ENCODE peak calls at places on chromosomes 11 and 22, in seven cellular contexts. M is CD4-positive, alpha-beta T cell; S is mesenchymal stem cell; L is neuronal stem cell; B is uterus; V is spleen; A is tibial nerve. X is an unnamed sample.

GRCh38 chr11:14357843-14358728 is 897 bp downstream of the RRAS2 start:
- DNase-seq in M (no peak), S (peak; percentile 80), L (peak; percentile 67), B (peak; percentile 45), V (peak; percentile 86), A (no peak), X (peak; percentile 60)

GRCh38 chr22:20495861-20496681 is 476 bp upstream of the KLHL22 start:
- DNase-seq in M (peak; percentile 81), S (peak; percentile 93), L (peak; percentile 89), B (peak; percentile 87), V (peak; percentile 99), A (peak; percentile 82), X (peak; percentile 92)

GRCh38 chr22:25364281-25364680 is 144.8 kb downstream of the CRYBB2 start:
- DNase-seq in M (no peak), S (no peak), L (no peak), B (no peak), V (peak; percentile 54), A (no peak), X (no peak)

GRCh38 chr11:67298786-67299185 is 4.5 kb upstream of the SSH3 start:
- DNase-seq in M (no peak), S (no peak), L (no peak), B (no peak), V (no peak), A (no peak), X (no peak)

GRCh38 chr11:62427630-62428233 is 8.9 kb downstream of the SCGB1A1 start:
- DNase-seq in M (no peak), S (peak; percentile 76), L (no peak), B (no peak), V (no peak), A (no peak), X (no peak)

GRCh38 chr11:61836193-61836592 is 8.1 kb downstream of the FADS2 start:
- DNase-seq in M (no peak), S (no peak), L (no peak), B (no peak), V (peak; percentile 41), A (no peak), X (no peak)

GRCh38 chr11:110716361-110716760 is 4.1 kb upstream of the ARHGAP20 start:
- DNase-seq in M (no peak), S (peak; percentile 31), L (no peak), B (no peak), V (no peak), A (no peak), X (no peak)

GRCh38 chr22:48536691-48537591 is 1290.7 kb downstream of the BRD1 start:
- DNase-seq in M (no peak), S (no peak), L (no peak), B (no peak), V (no peak), A (peak; percentile 14), X (no peak)

GRCh38 chr11:33920838-33921613 is 29.1 kb upstream of the LMO2 start:
- DNase-seq in M (no peak), S (no peak), L (no peak), B (no peak), V (no peak), A (no peak), X (no peak)

GRCh38 chr11:9206496-9206895 is 58.7 kb downstream of the DENND5A start:
- DNase-seq in M (no peak), S (peak; percentile 79), L (no peak), B (no peak), V (no peak), A (no peak), X (no peak)

GRCh38 chr22:19806213-19807160 is 45.9 kb downstream of the TBX1 start:
- DNase-seq in M (no peak), S (no peak), L (no peak), B (peak; percentile 38), V (peak; percentile 70), A (no peak), X (peak; percentile 92)

GRCh38 chr11:84969103-84969502 is 658.0 kb downstream of the DLG2 start:
- DNase-seq in M (no peak), S (peak; percentile 67), L (no peak), B (no peak), V (no peak), A (no peak), X (no peak)

GRCh38 chr22:46557736-46558480 is 20.5 kb upstream of the CELSR1 start:
- DNase-seq in M (no peak), S (no peak), L (no peak), B (no peak), V (no peak), A (peak; percentile 5), X (no peak)

GRCh38 chr11:111793863-111794262 is 27.7 kb upstream of the PPP2R1B start:
- DNase-seq in M (no peak), S (no peak), L (no peak), B (no peak), V (no peak), A (no peak), X (peak; percentile 49)

GRCh38 chr11:131463609-131464008 is 93.2 kb downstream of the NTM start:
- DNase-seq in M (no peak), S (no peak), L (no peak), B (no peak), V (no peak), A (no peak), X (no peak)

GRCh38 chr11:94132152-94132558 is 3.5 kb downstream of the PANX1 start:
- DNase-seq in M (no peak), S (peak; percentile 92), L (no peak), B (peak; percentile 34), V (no peak), A (no peak), X (peak; percentile 37)

GRCh38 chr11:57940044-57940781 is 83.5 kb upstream of the OR9Q1 start:
- DNase-seq in M (no peak), S (no peak), L (no peak), B (no peak), V (no peak), A (no peak), X (no peak)

GRCh38 chr11:108486331-108486730 is 11.9 kb downstream of the POGLUT3 start:
- DNase-seq in M (no peak), S (no peak), L (no peak), B (no peak), V (no peak), A (no peak), X (no peak)

GRCh38 chr11:128824199-128825049 is 42.7 kb downstream of the KCNJ1 start:
- DNase-seq in M (no peak), S (no peak), L (no peak), B (no peak), V (no peak), A (no peak), X (no peak)

GRCh38 chr11:61552108-61552635 is 28.7 kb downstream of the SYT7 start:
- DNase-seq in M (no peak), S (no peak), L (no peak), B (no peak), V (no peak), A (no peak), X (no peak)

DNA sequence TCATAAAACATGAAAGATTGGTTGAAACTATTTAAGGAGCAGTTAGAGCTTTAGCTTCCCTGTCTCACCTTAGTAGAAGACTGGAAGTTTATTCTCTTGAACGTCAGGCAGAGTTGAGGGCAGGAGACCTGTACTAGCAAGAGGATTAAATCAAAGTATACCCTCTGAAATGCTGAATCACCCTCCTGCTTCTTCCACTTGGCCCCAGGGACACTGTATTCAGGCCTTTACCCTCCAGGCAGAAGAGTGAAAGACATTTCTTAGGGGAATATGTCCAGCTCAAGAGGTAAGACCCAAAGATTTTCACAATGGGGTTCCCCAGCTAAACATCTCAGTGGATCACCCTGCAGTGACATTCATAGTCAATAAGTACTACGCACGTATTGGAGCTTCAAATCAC is 11.9 kb downstream of the APOA4 start:
- DNase-seq in M (no peak), S (no peak), L (no peak), B (no peak), V (no peak), A (no peak), X (no peak)
- H3K27ac ChIP-seq in M (no peak overlapping the region), S (no peak overlapping the region), L (no peak overlapping the region), B (no peak overlapping the region), V (no peak overlapping the region), A (no peak overlapping the region), X (no peak overlapping the region)

DNA sequence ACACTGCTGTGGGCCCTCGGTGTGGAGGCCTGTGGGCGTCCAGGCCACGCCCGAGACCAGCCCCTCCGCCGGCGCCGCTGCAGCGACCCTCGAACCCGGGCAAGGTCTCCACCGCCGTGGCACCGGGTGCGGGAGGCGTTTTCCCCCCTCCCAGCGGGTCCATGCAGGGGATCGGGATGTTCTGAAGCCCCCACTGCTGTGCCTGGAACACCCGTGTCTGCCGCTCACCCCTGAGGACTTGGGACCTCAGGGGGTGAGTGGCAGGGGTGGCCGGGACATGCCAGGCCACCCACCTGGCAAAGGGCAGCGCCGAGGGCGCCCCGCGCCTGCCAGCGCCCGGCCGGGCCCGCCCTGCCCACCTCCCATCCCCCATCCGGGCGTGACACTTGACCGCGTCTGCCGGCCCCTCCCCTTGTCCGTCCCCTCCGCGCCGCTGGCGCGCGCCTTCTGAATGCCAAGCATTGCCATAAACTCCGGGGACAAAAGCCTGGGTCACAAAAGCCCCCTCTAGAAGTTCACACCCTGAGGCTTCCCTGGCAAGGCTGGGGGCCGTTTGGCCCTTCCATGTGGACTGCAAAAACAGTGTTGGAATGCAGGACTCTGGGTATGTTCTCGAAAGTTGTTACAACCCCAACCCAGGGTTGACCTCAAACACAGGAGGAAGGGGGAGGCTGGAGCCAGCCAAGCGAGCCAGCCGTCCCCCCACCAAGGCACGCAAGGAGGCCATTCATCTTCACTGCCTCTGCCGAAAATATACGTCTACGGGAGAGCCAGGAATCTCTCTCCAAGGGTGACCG is 819 bp upstream of the KCNQ1OT1 start:
- DNase-seq in M (no peak), S (peak; percentile 59), L (peak; percentile 51), B (peak; percentile 63), V (peak; percentile 90), A (peak; percentile 60), X (peak; percentile 20)
- H3K27ac ChIP-seq in M (no peak overlapping the region), S (peak overlapping the region; percentile 52), L (no peak overlapping the region), B (peak overlapping the region; percentile 93), V (peak overlapping the region; percentile 93), A (peak overlapping the region; percentile 76), X (peak overlapping the region; percentile 82)

DNA sequence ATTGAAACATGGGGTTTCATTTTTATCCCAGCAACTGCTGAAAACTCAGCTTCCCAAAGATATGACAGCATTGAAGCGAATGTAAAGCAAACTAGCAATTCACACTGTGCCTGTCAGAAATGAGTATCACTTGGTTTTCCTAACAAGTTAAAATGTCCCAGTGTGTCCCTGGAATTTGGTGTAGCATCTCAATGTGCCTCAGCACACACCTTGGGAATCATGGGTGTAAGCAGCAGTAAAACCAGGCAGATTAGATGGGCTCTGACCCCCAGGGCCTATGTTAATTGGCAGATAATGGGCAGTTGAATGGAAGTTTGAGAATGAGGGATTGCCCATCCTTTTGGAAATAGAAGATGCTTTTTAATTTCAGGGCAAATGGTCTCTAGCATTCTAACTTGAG is 784.9 kb upstream of the LRRC4C start:
- DNase-seq in M (no peak), S (no peak), L (no peak), B (no peak), V (no peak), A (no peak), X (no peak)
- H3K27ac ChIP-seq in M (no peak overlapping the region), S (no peak overlapping the region), L (no peak overlapping the region), B (no peak overlapping the region), V (no peak overlapping the region), A (no peak overlapping the region), X (no peak overlapping the region)

GRCh38 chr11:4699697-4700435 is 2.2 kb upstream of the OR51E2 start:
- DNase-seq in M (no peak), S (no peak), L (no peak), B (no peak), V (no peak), A (no peak), X (no peak)

GRCh38 chr11:4700436-4700820 is 2.8 kb upstream of the OR51E2 start:
- DNase-seq in M (no peak), S (no peak), L (no peak), B (no peak), V (no peak), A (no peak), X (no peak)

GRCh38 chr11:4704790-4705334 is 278 bp downstream of the MMP26 start:
- DNase-seq in M (no peak), S (no peak), L (no peak), B (no peak), V (no peak), A (no peak), X (no peak)

GRCh38 chr11:4704054-4704789 is at the start of gene MMP26:
- DNase-seq in M (no peak), S (peak; percentile 5), L (no peak), B (no peak), V (no peak), A (no peak), X (no peak)
- H3K27ac ChIP-seq in M (no peak within 1 kb of the TSS), S (peak within 1 kb of the TSS; percentile 86), L (no peak within 1 kb of the TSS), B (no peak within 1 kb of the TSS), V (no peak within 1 kb of the TSS), A (no peak within 1 kb of the TSS), X (no peak within 1 kb of the TSS)

X was measured in RWPE1.